ENCODE peak calls at places on chromosomes 5 and 9, in four cellular contexts. K is fibroblast of pulmonary artery, J is IMR-90, C is spleen. A is an unnamed sample.

GRCh38 chr9:95036676-95037075 is 280.8 kb downstream of the FANCC start:
- DNase-seq in K (no peak), J (no peak), C (no peak), A (no peak)

GRCh38 chr5:39772307-39772706 is 347.5 kb upstream of the DAB2 start:
- DNase-seq in K (no peak), J (no peak), C (no peak), A (no peak)

GRCh38 chr5:114910727-114911126 is 259.0 kb downstream of the TRIM36 start:
- DNase-seq in K (no peak), J (no peak), C (no peak), A (no peak)

GRCh38 chr5:135249658-135250057 is 149.4 kb downstream of the MACROH2A1 start:
- DNase-seq in K (no peak), J (peak), C (peak), A (no peak)

GRCh38 chr9:123712399-123712798 is 217.5 kb downstream of the DENND1A start:
- DNase-seq in K (peak), J (peak), C (no peak), A (no peak)

GRCh38 chr5:93735378-93735777 is 6.0 kb downstream of the POU5F2 start:
- DNase-seq in K (peak), J (peak), C (no peak), A (no peak)

GRCh38 chr5:158388018-158388417 is 529.1 kb upstream of the CLINT1 start:
- DNase-seq in K (no peak), J (no peak), C (no peak), A (no peak)

GRCh38 chr5:54021413-54022155 is 288.8 kb downstream of the ARL15 start:
- DNase-seq in K (peak), J (peak), C (no peak), A (no peak)

GRCh38 chr9:124108216-124108615 is 96.6 kb downstream of the LHX2 start:
- DNase-seq in K (no peak), J (no peak), C (no peak), A (no peak)

GRCh38 chr9:137605146-137606004 is at the start of gene ARRDC1:
- DNase-seq in K (peak), J (peak), C (peak), A (peak)

GRCh38 chr9:137604345-137605145 is 941 bp upstream of the ARRDC1 start:
- DNase-seq in K (no peak), J (no peak), C (no peak), A (no peak)

GRCh38 chr9:137606005-137606601 is 617 bp downstream of the ARRDC1 start:
- DNase-seq in K (no peak), J (no peak), C (peak), A (peak)

GRCh38 chr9:137606734-137607138 is 1.2 kb downstream of the ARRDC1 start:
- DNase-seq in K (no peak), J (no peak), C (peak), A (no peak)

DNA sequence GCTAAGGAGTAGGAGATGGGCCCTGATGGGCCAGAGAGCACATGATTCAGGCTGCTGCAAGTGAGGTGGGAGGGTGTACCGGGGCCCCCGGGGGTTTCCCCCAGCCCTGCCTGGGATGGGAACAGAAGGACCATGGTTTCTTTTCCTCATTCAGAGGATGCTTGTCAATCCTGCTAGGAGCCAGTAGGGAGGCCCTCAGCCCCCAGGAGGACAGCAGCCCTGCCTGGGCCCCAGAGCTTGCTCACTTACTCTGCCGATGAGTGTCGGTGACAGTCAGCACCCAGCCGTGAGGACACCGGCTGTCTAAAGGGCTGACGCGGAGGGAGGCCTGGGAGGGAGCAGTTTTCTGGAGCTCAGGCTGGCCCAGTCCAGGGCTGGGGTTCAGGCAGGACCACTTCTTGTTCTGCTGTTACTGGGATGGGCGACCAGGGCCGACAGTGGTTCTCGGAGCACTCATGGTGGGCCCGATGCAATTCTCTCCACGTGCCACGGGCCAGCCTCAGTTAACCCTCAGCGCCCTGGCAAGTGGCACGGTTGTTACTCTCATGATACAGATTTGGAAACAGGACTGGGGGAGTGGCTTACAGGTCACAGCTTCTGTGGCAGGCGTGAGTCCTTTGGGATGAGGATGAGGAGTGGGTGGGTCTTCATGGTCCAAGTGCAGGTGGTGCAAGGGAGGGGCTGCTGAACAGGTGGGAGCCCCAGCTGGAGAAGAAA is 1.8 kb downstream of the ARRDC1 start:
- DNase-seq in K (no peak), J (peak), C (peak), A (no peak)
- H3K4me3 ChIP-seq in K (peak), J (peak), C (peak), A (peak)

DNA sequence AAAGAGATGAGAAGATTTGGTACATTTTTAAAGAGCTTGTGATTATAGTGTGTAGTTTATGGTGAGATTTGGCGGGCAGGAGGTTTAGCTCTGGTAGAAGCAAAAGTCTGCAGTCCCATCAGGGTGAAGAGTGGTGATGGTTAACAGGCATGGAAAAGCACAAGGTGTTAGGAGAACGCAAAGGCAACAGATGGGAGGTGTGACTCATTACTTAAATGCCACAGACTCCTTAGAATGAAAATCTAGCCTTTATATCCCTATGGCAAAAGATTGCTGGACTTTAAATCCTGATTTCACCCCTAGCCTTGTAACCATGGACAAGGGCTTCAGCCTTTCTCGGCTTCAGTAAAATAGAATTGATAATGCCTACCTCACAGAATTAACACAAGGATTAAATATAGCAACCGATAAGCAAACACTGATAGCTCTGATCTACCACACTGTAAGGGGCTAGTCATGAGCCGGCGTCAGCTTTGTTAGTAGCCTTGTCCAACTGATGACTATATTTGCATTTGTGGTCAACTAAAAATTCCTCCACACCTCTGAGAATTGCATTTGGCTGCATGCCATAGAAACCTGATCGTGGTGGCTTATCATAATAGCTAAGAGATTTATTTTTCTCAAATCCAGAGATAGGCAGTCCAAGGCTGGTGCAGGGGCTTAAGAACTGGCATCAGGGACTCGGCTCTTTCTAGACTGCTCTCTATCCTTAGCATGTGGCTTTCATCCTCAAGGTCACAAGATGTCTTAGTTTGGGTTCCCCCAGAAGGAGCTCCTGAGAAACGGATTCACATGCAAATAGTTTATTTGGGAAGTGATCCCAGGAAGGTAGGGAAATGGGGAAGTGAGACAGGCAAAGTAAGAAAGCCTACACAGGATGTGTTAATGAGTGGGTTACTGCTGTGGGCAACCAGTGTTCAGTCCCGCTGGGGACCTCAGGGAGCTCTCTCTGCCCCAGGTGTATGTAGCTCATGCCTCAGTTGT is 19.6 kb downstream of the MFAP3 start:
- DNase-seq in K (peak), J (peak), C (no peak), A (no peak)
- H3K4me3 ChIP-seq in K (no peak), J (no peak), C (no peak), A (no peak)

GRCh38 chr5:179061025-179061424 is 852 bp downstream of the ZNF354C start:
- DNase-seq in K (no peak), J (no peak), C (peak), A (no peak)
- H3K4me3 ChIP-seq in K (peak), J (peak), C (peak), A (peak)

GRCh38 chr9:93003552-93004407 is 54.7 kb upstream of the SUSD3 start:
- DNase-seq in K (peak), J (peak), C (peak), A (peak)
- H3K4me3 ChIP-seq in K (no peak), J (no peak), C (peak), A (no peak)

GRCh38 chr5:73117088-73117755 is 3.2 kb upstream of the TMEM171 start:
- DNase-seq in K (no peak), J (no peak), C (no peak), A (no peak)

GRCh38 chr5:73121109-73121443 is 701 bp downstream of the TMEM171 start:
- DNase-seq in K (peak), J (peak), C (no peak), A (no peak)

GRCh38 chr5:73120222-73121108 is at the start of gene TMEM171:
- DNase-seq in K (peak), J (peak), C (peak), A (no peak)

GRCh38 chr5:73118331-73119011 is 1.9 kb upstream of the TMEM171 start:
- DNase-seq in K (no peak), J (no peak), C (no peak), A (no peak)

GRCh38 chr5:73119492-73120157 is 750 bp upstream of the TMEM171 start:
- DNase-seq in K (no peak), J (no peak), C (peak), A (no peak)
- H3K4me3 ChIP-seq in K (peak), J (no peak), C (peak), A (no peak)

DNA sequence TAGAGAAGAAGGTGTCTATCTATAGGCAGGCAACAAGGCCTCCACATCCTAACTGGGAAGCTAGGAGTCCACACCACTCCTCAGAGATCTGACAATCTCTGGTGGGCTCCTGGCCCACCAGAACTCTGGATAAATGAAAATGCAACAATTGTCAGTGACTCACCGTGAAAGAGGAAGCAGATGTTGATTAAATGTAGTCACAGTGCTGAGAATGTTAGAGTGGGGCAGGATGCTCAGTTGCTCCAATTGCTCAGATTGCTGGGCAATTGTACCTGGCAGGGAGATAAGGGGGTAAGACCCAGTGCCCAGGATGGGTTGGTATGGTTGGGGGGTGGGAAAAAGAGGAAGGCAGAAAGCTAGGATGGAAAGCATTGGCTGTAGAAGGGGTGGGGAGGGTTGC is 4.3 kb downstream of the CCL19 start:
- DNase-seq in K (no peak), J (no peak), C (no peak), A (no peak)
- H3K4me3 ChIP-seq in K (no peak), J (no peak), C (no peak), A (no peak)

GRCh38 chr5:56011835-56012234 is 17.1 kb upstream of the IL6ST start:
- DNase-seq in K (peak), J (peak), C (no peak), A (no peak)
- H3K4me3 ChIP-seq in K (peak), J (no peak), C (no peak), A (no peak)

GRCh38 chr9:16828335-16829281 is 41.9 kb downstream of the BNC2 start:
- DNase-seq in K (peak), J (peak), C (no peak), A (no peak)
- H3K4me3 ChIP-seq in K (peak), J (peak), C (peak), A (no peak)